ENCODE peak calls at places on chromosomes 4 and X, in eight cellular contexts. W is H7; L is KG1; X is activated CD8-positive, alpha-beta T cell treated with anti-CD3 and anti-CD28 coated beads, Interleukin-2, amount 10 ng/mL, durations not matched to agents 7 days and 5 days; E is ovary; U is activated CD4-positive, alpha-beta T cell treated with anti-CD3 and anti-CD28 coated beads, Interleukin-2, amount 50 U/mL, for 1 hour; Z is adrenal gland; M is Ammon's horn. T is an unnamed sample.

GRCh38 chr4:1797861-1798529 is 4.9 kb downstream of the FGFR3 start:
- DNase-seq in W (no peak), L (no peak), X (no peak), E (no peak), U (no peak), Z (no peak), M (peak), T (no peak)

GRCh38 chr4:172809319-172809718 is 359.3 kb upstream of the GALNT7 start:
- DNase-seq in W (peak), L (no peak), X (no peak), E (no peak), U (no peak), Z (no peak), M (no peak), T (no peak)

GRCh38 chr4:190020790-190021717 is 6.0 kb downstream of the FRG2 start:
- DNase-seq in W (peak), L (no peak), X (peak), E (peak), U (no peak), Z (peak), M (no peak), T (peak)

GRCh38 chr4:79917246-79917645 is 155.8 kb downstream of the ANTXR2 start:
- DNase-seq in W (no peak), L (peak), X (peak), E (no peak), U (peak), Z (peak), M (no peak), T (peak)

GRCh38 chr4:14701389-14701788 is 300.9 kb upstream of the CPEB2 start:
- DNase-seq in W (no peak), L (no peak), X (no peak), E (no peak), U (no peak), Z (peak), M (no peak), T (peak)

GRCh38 chr4:105150511-105150910 is 3.8 kb downstream of the TET2 start:
- DNase-seq in W (no peak), L (no peak), X (no peak), E (no peak), U (no peak), Z (no peak), M (no peak), T (no peak)

GRCh38 chr4:125317526-125317880 is 2.7 kb downstream of the FAT4 start:
- DNase-seq in W (peak), L (no peak), X (no peak), E (peak), U (no peak), Z (peak), M (peak), T (no peak)

GRCh38 chr4:14269824-14270223 is 642.3 kb upstream of the BOD1L1 start:
- DNase-seq in W (no peak), L (peak), X (no peak), E (no peak), U (no peak), Z (peak), M (peak), T (no peak)

GRCh38 chr4:77599378-77599777 is 6.2 kb upstream of the CXCL13 start:
- DNase-seq in W (peak), L (no peak), X (no peak), E (no peak), U (no peak), Z (peak), M (no peak), T (peak)

GRCh38 chrX:132092439-132093065 is 35.3 kb downstream of the FRMD7 start:
- DNase-seq in W (peak), L (peak), X (peak), E (no peak), U (peak), Z (peak), M (peak), T (peak)

GRCh38 chr4:172978848-172979247 is 189.8 kb upstream of the GALNT7 start:
- DNase-seq in W (no peak), L (no peak), X (no peak), E (no peak), U (no peak), Z (no peak), M (no peak), T (no peak)

GRCh38 chr4:73409978-73410588 is 6.0 kb downstream of the ALB start:
- DNase-seq in W (no peak), L (no peak), X (no peak), E (no peak), U (no peak), Z (no peak), M (no peak), T (no peak)

GRCh38 chr4:83386931-83387897 is 52.6 kb upstream of the HPSE start:
- DNase-seq in W (peak), L (no peak), X (no peak), E (no peak), U (no peak), Z (no peak), M (no peak), T (no peak)

GRCh38 chr4:103306870-103307345 is 108.8 kb upstream of the CENPE start:
- DNase-seq in W (peak), L (no peak), X (no peak), E (no peak), U (no peak), Z (no peak), M (peak), T (peak)

GRCh38 chrX:88865634-88866033 is 118.6 kb downstream of the CPXCR1 start:
- DNase-seq in W (no peak), L (no peak), X (no peak), E (no peak), U (no peak), Z (no peak), M (no peak), T (no peak)

GRCh38 chr4:152102184-152103000 is 341.6 kb upstream of the GATB start:
- DNase-seq in W (no peak), L (no peak), X (no peak), E (no peak), U (no peak), Z (no peak), M (no peak), T (no peak)

GRCh38 chr4:181957088-181957487 is 286.1 kb upstream of the TENM3 start:
- DNase-seq in W (no peak), L (no peak), X (no peak), E (no peak), U (no peak), Z (peak), M (peak), T (no peak)

GRCh38 chr4:73520821-73521220 is 39.3 kb downstream of the AFM start:
- DNase-seq in W (peak), L (no peak), X (no peak), E (no peak), U (no peak), Z (no peak), M (no peak), T (no peak)

GRCh38 chr4:1172228-1172851 is at the start of gene SPON2:
- DNase-seq in W (peak), L (no peak), X (peak), E (peak), U (no peak), Z (no peak), M (no peak), T (no peak)

GRCh38 chr4:42594880-42595279 is 62.0 kb downstream of the ATP8A1 start:
- DNase-seq in W (no peak), L (no peak), X (no peak), E (no peak), U (no peak), Z (no peak), M (no peak), T (no peak)

GRCh38 chr4:114250439-114250891 is 271.0 kb upstream of the ARSJ start:
- DNase-seq in W (no peak), L (no peak), X (no peak), E (no peak), U (no peak), Z (no peak), M (no peak), T (no peak)

GRCh38 chr4:16056681-16057400 is 27.0 kb downstream of the PROM1 start:
- DNase-seq in W (no peak), L (no peak), X (no peak), E (no peak), U (no peak), Z (no peak), M (peak), T (no peak)

GRCh38 chr4:110278127-110278526 is 79.7 kb upstream of the ELOVL6 start:
- DNase-seq in W (no peak), L (no peak), X (no peak), E (no peak), U (no peak), Z (no peak), M (no peak), T (no peak)

GRCh38 chr4:174775366-174775765 is 53.7 kb downstream of the GLRA3 start:
- DNase-seq in W (no peak), L (no peak), X (no peak), E (no peak), U (no peak), Z (no peak), M (no peak), T (no peak)

GRCh38 chr4:37890501-37891220 is at the start of gene TBC1D1:
- DNase-seq in W (peak), L (no peak), X (peak), E (peak), U (peak), Z (peak), M (peak), T (peak)

GRCh38 chrX:130212371-130212770 is 40.6 kb downstream of the RAB33A start:
- DNase-seq in W (no peak), L (no peak), X (no peak), E (no peak), U (no peak), Z (no peak), M (no peak), T (no peak)

GRCh38 chr4:125849869-125850268 is 535.1 kb downstream of the FAT4 start:
- DNase-seq in W (no peak), L (no peak), X (no peak), E (no peak), U (no peak), Z (no peak), M (no peak), T (no peak)

GRCh38 chr4:7472443-7473013 is 37.8 kb upstream of the PSAPL1 start:
- DNase-seq in W (peak), L (no peak), X (no peak), E (no peak), U (no peak), Z (no peak), M (no peak), T (no peak)

GRCh38 chr4:122003335-122003734 is 51.5 kb upstream of the TRPC3 start:
- DNase-seq in W (peak), L (no peak), X (peak), E (no peak), U (peak), Z (no peak), M (no peak), T (no peak)

GRCh38 chr4:39565925-39566630 is 38.8 kb upstream of the UGDH start:
- DNase-seq in W (no peak), L (no peak), X (no peak), E (no peak), U (no peak), Z (no peak), M (no peak), T (no peak)

GRCh38 chr4:110275871-110276270 is 77.5 kb upstream of the ELOVL6 start:
- DNase-seq in W (no peak), L (no peak), X (no peak), E (no peak), U (no peak), Z (no peak), M (no peak), T (no peak)

GRCh38 chr4:25843340-25844097 is 19.3 kb downstream of the SEL1L3 start:
- DNase-seq in W (no peak), L (no peak), X (peak), E (no peak), U (no peak), Z (no peak), M (no peak), T (peak)

GRCh38 chr4:1194028-1194900 is 21.9 kb upstream of the SPON2 start:
- DNase-seq in W (peak), L (no peak), X (no peak), E (peak), U (no peak), Z (peak), M (no peak), T (peak)

GRCh38 chr4:532588-533317 is 33.7 kb downstream of the PIGG start:
- DNase-seq in W (peak), L (no peak), X (no peak), E (no peak), U (no peak), Z (no peak), M (no peak), T (no peak)

GRCh38 chr4:1568855-1569460 is 115.2 kb downstream of the FAM53A start:
- DNase-seq in W (peak), L (no peak), X (no peak), E (peak), U (no peak), Z (peak), M (no peak), T (no peak)

GRCh38 chr4:182955411-182955810 is 38.2 kb upstream of the DCTD start:
- DNase-seq in W (no peak), L (no peak), X (no peak), E (no peak), U (no peak), Z (no peak), M (no peak), T (no peak)

GRCh38 chrX:4547218-4547836 is 833.9 kb upstream of the PRKX start:
- DNase-seq in W (peak), L (peak), X (peak), E (peak), U (peak), Z (peak), M (peak), T (peak)

GRCh38 chr4:185115827-185116232 is 27.2 kb upstream of the SLC25A4 start:
- DNase-seq in W (peak), L (no peak), X (no peak), E (peak), U (no peak), Z (peak), M (no peak), T (peak)

GRCh38 chr4:106659386-106659785 is 290.8 kb upstream of the GIMD1 start:
- DNase-seq in W (no peak), L (peak), X (no peak), E (no peak), U (no peak), Z (no peak), M (no peak), T (no peak)

T was measured in stomach.